ENCODE peak calls at places on chromosomes 13 and 19, in six cellular contexts. Z is H1, W is K562, C is GM12891, H is HepG2, S is GM12878. E is an unnamed sample.

GRCh38 chr19:45645068-45645630 is 6.0 kb upstream of the EML2 start:
- DNase-seq in Z (no peak), W (no peak), C (no peak), H (no peak), S (no peak), E (no peak)

GRCh38 chr13:24706886-24707585 is 26.8 kb downstream of the ATP12A start:
- DNase-seq in Z (no peak), W (no peak), C (no peak), H (no peak), S (no peak), E (no peak)

GRCh38 chr13:101018720-101019119 is 344.1 kb upstream of the TMTC4 start:
- DNase-seq in Z (no peak), W (no peak), C (no peak), H (no peak), S (no peak), E (no peak)

GRCh38 chr19:53147645-53148044 is 11.2 kb downstream of the ZNF347 start:
- DNase-seq in Z (no peak), W (no peak), C (no peak), H (no peak), S (no peak), E (no peak)

GRCh38 chr19:4518345-4519171 is at the start of gene PLIN4:
- DNase-seq in Z (no peak), W (no peak), C (no peak), H (peak; percentile 66), S (no peak), E (no peak)

GRCh38 chr19:3550947-3551807 is 6.2 kb downstream of the MFSD12 start:
- DNase-seq in Z (no peak), W (no peak), C (no peak), H (no peak), S (no peak), E (no peak)

GRCh38 chr19:4597975-4598671 is 38.6 kb upstream of the SEMA6B start:
- DNase-seq in Z (no peak), W (peak; percentile 97), C (peak; percentile 75), H (no peak), S (no peak), E (peak; percentile 76)

GRCh38 chr13:31221057-31221456 is 21.3 kb downstream of the B3GLCT start:
- DNase-seq in Z (no peak), W (no peak), C (no peak), H (no peak), S (no peak), E (no peak)

GRCh38 chr13:21730186-21730880 is 59.5 kb downstream of the FGF9 start:
- DNase-seq in Z (no peak), W (no peak), C (no peak), H (no peak), S (no peak), E (no peak)

GRCh38 chr13:81058211-81058915 is 717.4 kb upstream of the SPRY2 start:
- DNase-seq in Z (no peak), W (no peak), C (no peak), H (no peak), S (no peak), E (no peak)

GRCh38 chr19:41352609-41353465 is 885 bp downstream of the TGFB1 start:
- DNase-seq in Z (no peak), W (peak; percentile 73), C (peak; percentile 74), H (peak; percentile 54), S (no peak), E (peak; percentile 78)

GRCh38 chr13:24931450-24932217 is 164.3 kb upstream of the PABPC3 start:
- DNase-seq in Z (no peak), W (no peak), C (no peak), H (no peak), S (no peak), E (no peak)

GRCh38 chr19:50969413-50969760 is at the start of gene KLK6:
- DNase-seq in Z (no peak), W (no peak), C (no peak), H (peak; percentile 18), S (no peak), E (no peak)

GRCh38 chr13:27079421-27079958 is 92.1 kb downstream of the USP12 start:
- DNase-seq in Z (peak; percentile 17), W (no peak), C (no peak), H (no peak), S (no peak), E (no peak)

GRCh38 chr13:48078251-48078656 is 16.6 kb downstream of the MED4 start:
- DNase-seq in Z (no peak), W (no peak), C (peak; percentile 32), H (peak; percentile 42), S (peak; percentile 68), E (peak; percentile 33)

GRCh38 chr19:21638776-21639175 is 128.6 kb downstream of the ZNF100 start:
- DNase-seq in Z (no peak), W (no peak), C (no peak), H (no peak), S (no peak), E (no peak)

GRCh38 chr13:40170982-40171381 is 495.5 kb downstream of the FOXO1 start:
- DNase-seq in Z (no peak), W (no peak), C (no peak), H (no peak), S (no peak), E (no peak)

GRCh38 chr13:101875717-101876393 is 423.4 kb downstream of the ITGBL1 start:
- DNase-seq in Z (no peak), W (no peak), C (no peak), H (peak; percentile 93), S (no peak), E (no peak)

GRCh38 chr13:37602743-37603381 is 4.3 kb upstream of the POSTN start:
- DNase-seq in Z (no peak), W (no peak), C (peak; percentile 0), H (peak; percentile 5), S (no peak), E (no peak)

GRCh38 chr13:112012004-112012704 is 54.8 kb upstream of the SOX1 start:
- DNase-seq in Z (no peak), W (no peak), C (no peak), H (no peak), S (no peak), E (no peak)

GRCh38 chr19:48354332-48354992 is 9.3 kb downstream of the TMEM143 start:
- DNase-seq in Z (no peak), W (peak; percentile 39), C (no peak), H (peak; percentile 100), S (no peak), E (no peak)
- TF ChIP-seq POLR2A in Z (no peak), W (no peak), C (no peak), H (no peak), S (no peak), E (no peak)

GRCh38 chr19:30719189-30719990 is 347.2 kb downstream of the ZNF536 start:
- DNase-seq in Z (no peak), W (no peak), C (peak; percentile 39), H (no peak), S (no peak), E (peak; percentile 19)
- TF ChIP-seq TAF1 in Z (peak; percentile 17), W (no peak), C (no peak), H (no peak), S (no peak), E (no peak)

GRCh38 chr19:1266116-1266817 is 2.9 kb upstream of the CIRBP start:
- DNase-seq in Z (no peak), W (peak; percentile 87), C (peak; percentile 81), H (peak; percentile 80), S (no peak), E (peak; percentile 88)
- TF ChIP-seq POLR2AphosphoS5 in Z (no peak), W (peak; percentile 6), C (no peak), H (peak; percentile 34), S (no peak), E (no peak)

GRCh38 chr13:49693877-49694276 is 2.6 kb upstream of the EBPL start:
- DNase-seq in Z (no peak), W (no peak), C (no peak), H (no peak), S (no peak), E (no peak)

GRCh38 chr13:49694446-49694845 is 3.2 kb upstream of the EBPL start:
- DNase-seq in Z (no peak), W (no peak), C (no peak), H (no peak), S (no peak), E (no peak)

GRCh38 chr13:49693191-49693733 is 2.0 kb upstream of the EBPL start:
- DNase-seq in Z (no peak), W (no peak), C (no peak), H (no peak), S (no peak), E (no peak)

GRCh38 chr13:49690133-49690989 is 925 bp downstream of the EBPL start:
- DNase-seq in Z (no peak), W (peak; percentile 20), C (peak; percentile 21), H (peak; percentile 89), S (no peak), E (no peak)

GRCh38 chr13:49690990-49691886 is at the start of gene EBPL:
- DNase-seq in Z (peak; percentile 79), W (peak; percentile 91), C (peak; percentile 95), H (peak; percentile 86), S (peak; percentile 47), E (peak; percentile 93)
- TF ChIP-seq POLR2A in Z (peak; percentile 90), W (peak; percentile 76), C (peak; percentile 53), H (peak; percentile 88), S (peak; percentile 86), E (peak; percentile 73)

DNA sequence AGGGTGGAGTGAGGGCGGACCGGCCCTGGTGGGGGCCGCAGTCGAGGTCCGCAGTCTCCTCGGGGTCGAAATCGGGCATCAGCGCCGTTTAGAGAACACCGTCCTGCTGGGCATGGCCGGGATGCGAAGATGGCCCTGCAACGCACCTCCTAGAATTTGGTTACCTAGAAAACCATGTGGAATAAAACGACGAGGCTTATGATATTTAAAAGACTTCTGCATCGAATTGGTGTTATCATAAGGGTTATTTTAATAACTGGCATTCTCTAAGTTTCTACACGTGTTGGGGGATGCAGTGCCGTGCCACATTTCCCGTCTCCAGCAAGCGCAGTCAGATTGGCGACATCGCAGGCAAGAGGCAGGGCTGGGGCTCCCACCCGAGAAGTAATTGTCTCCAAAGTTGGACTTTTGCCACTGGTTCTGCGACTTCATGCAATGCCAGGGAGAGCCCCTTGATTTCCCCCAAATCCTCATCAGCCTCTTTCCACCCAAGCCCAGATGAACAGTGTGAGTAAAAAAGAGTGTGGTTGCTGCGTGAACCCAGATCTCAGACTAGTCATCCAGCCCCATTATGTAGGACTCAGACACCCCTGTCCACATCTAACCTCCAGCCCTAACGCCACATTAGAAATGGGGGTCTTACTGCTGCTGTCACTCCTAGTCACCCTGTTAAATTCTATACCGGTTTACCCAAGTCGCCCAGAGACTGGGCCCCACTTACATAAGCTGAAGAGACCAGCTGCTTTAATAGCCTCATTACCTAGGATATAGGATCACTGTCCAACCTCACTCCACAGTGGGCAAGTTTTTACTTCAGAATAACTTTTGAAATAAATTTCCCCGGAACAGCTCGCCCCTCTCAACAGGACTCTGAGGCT is 571 bp upstream of the DHRS12 start:
- DNase-seq in Z (no peak), W (no peak), C (no peak), H (no peak), S (no peak), E (no peak)
- TF ChIP-seq TAF1 in Z (no peak), W (peak; percentile 26), C (no peak), H (no peak), S (peak; percentile 12), E (no peak)